ENCODE peak calls at places on chromosomes 5 and 9, in four cellular contexts. P is left lung, V is GM23248, E is testis. L is an unnamed sample. For H3K9me3, the result is how much of the 10 kb centered on the place peaks cover.

GRCh38 chr5:67414712-67415111 is 218.1 kb upstream of the CD180 start:
- DNase-seq in P (no peak), V (peak), E (no peak), L (no peak)

GRCh38 chr5:142106061-142106460 is 2.5 kb upstream of the NDFIP1 start:
- DNase-seq in P (no peak), V (peak), E (no peak), L (no peak)

GRCh38 chr5:95884021-95884333 is 61.5 kb upstream of the GLRX start:
- DNase-seq in P (no peak), V (peak), E (no peak), L (no peak)

GRCh38 chr5:9780501-9780900 is 150.3 kb upstream of the TAS2R1 start:
- DNase-seq in P (no peak), V (no peak), E (no peak), L (no peak)

GRCh38 chr5:140857987-140858240 is 2.2 kb downstream of the PCDHA10 start:
- DNase-seq in P (no peak), V (no peak), E (no peak), L (no peak)

GRCh38 chr9:98101868-98102273 is 17.2 kb downstream of the TRIM14 start:
- DNase-seq in P (peak), V (no peak), E (no peak), L (peak)

GRCh38 chr5:142395334-142395733 is 70.5 kb upstream of the SPRY4 start:
- DNase-seq in P (no peak), V (no peak), E (no peak), L (no peak)

GRCh38 chr5:11240293-11241190 is 479.5 kb upstream of the DAP start:
- DNase-seq in P (no peak), V (no peak), E (no peak), L (no peak)

GRCh38 chr9:118992813-118993747 is 376.2 kb downstream of the BRINP1 start:
- DNase-seq in P (no peak), V (peak), E (no peak), L (no peak)

GRCh38 chr9:118991366-118992285 is 377.6 kb downstream of the BRINP1 start:
- DNase-seq in P (no peak), V (no peak), E (no peak), L (no peak)

GRCh38 chr9:118985851-118986250 is 383.4 kb downstream of the BRINP1 start:
- DNase-seq in P (no peak), V (no peak), E (no peak), L (no peak)

GRCh38 chr9:118990949-118991348 is 378.3 kb downstream of the BRINP1 start:
- DNase-seq in P (no peak), V (no peak), E (no peak), L (no peak)

GRCh38 chr9:118987167-118987566 is 382.1 kb downstream of the BRINP1 start:
- DNase-seq in P (no peak), V (no peak), E (no peak), L (no peak)
- H3K9me3 ChIP-seq in P (under half), V (under half), E (under half), L (under half)

GRCh38 chr5:59798862-59799667 is 94.5 kb downstream of the PDE4D start:
- DNase-seq in P (no peak), V (peak), E (no peak), L (no peak)
- H3K4me3 ChIP-seq in P (no peak), V (no peak), E (no peak), L (no peak)

GRCh38 chr5:83767409-83767992 is 46.8 kb upstream of the HAPLN1 start:
- DNase-seq in P (no peak), V (no peak), E (no peak), L (no peak)
- H3K9me3 ChIP-seq in P (under half), V (under half), E (under half), L (under half)

DNA sequence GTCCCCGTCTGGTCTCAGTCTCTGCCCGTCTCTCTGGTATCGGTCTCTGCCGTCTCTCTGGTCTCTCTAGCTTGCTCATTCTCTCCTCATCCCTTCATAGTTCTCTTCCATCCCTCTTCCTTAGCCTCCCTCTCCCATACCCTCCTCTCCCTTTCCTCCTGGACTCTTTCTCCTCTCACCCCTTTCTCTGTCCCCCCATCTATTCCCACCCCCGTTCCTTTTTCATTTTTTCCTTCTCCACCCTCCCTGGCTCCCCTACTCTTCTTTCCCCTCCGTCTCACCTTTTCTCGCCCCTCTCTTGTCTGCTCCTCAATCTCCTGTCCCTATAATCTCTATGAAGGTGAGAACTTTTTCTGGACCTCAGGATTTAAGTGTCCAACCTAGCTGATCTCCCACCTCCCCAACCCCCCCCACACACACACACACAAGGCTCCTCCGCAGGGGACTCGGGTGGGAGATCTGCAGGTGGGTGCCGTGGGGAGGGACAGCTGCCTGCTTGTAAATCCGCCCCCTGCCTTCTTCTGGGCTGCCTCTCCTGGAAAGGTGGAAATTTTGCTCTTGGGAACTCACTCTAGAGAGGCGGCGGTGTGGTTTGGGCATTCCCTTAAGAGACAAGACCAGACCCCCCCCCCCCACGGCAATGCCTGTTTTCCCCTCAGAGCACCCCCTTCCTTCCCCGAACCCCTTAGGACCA is 953 bp downstream of the UBE2QL1 start:
- DNase-seq in P (no peak), V (no peak), E (no peak), L (no peak)
- H3K4me3 ChIP-seq in P (no peak), V (no peak), E (peak), L (no peak)

GRCh38 chr5:150895431-150896428 is 9.1 kb downstream of the ZNF300 start:
- DNase-seq in P (no peak), V (peak), E (no peak), L (no peak)
- H3K9me3 ChIP-seq in P (half or more), V (under half), E (under half), L (half or more)